ENCODE peak calls at places on chromosomes 4 and X, in ten cellular contexts. W is cardiac fibroblast, R is GM10248, H is uterus, Z is brain microvascular endothelial cell, P is astrocyte of the cerebellum, S is fibroblast of pulmonary artery, G is upper lobe of right lung, A is H9, Q is osteoblast. E is an unnamed sample.

GRCh38 chrX:40281341-40282005 is 183.7 kb upstream of the BCOR start:
- DNase-seq in W (no peak), R (no peak), H (no peak), Z (no peak), P (no peak), S (no peak), G (no peak), A (no peak), Q (no peak), E (no peak)

GRCh38 chr4:7021930-7022658 is 21.1 kb upstream of the TADA2B start:
- DNase-seq in W (peak), R (no peak), H (no peak), Z (peak), P (peak), S (peak), G (no peak), A (no peak), Q (peak), E (peak)

GRCh38 chr4:156547439-156547838 is 424.2 kb downstream of the PDGFC start:
- DNase-seq in W (peak), R (no peak), H (no peak), Z (peak), P (peak), S (peak), G (no peak), A (no peak), Q (peak), E (peak)

GRCh38 chr4:142322996-142323395 is 523.1 kb downstream of the INPP4B start:
- DNase-seq in W (no peak), R (no peak), H (no peak), Z (no peak), P (no peak), S (no peak), G (no peak), A (no peak), Q (peak), E (peak)

GRCh38 chrX:150365953-150366911 is 3.1 kb downstream of the MAMLD1 start:
- DNase-seq in W (peak), R (no peak), H (peak), Z (peak), P (no peak), S (peak), G (peak), A (peak), Q (no peak), E (peak)

GRCh38 chr4:128835498-128836222 is 26.2 kb downstream of the JADE1 start:
- DNase-seq in W (no peak), R (no peak), H (peak), Z (no peak), P (no peak), S (peak), G (peak), A (no peak), Q (no peak), E (no peak)

GRCh38 chr4:24753519-24753918 is 41.9 kb upstream of the SOD3 start:
- DNase-seq in W (peak), R (no peak), H (no peak), Z (peak), P (no peak), S (no peak), G (no peak), A (no peak), Q (no peak), E (peak)

GRCh38 chr4:6491235-6491634 is 18.8 kb upstream of the PPP2R2C start:
- DNase-seq in W (no peak), R (no peak), H (no peak), Z (no peak), P (no peak), S (no peak), G (no peak), A (peak), Q (no peak), E (no peak)

GRCh38 chr4:144820115-144820514 is 174.2 kb downstream of the HHIP start:
- DNase-seq in W (peak), R (no peak), H (no peak), Z (peak), P (peak), S (peak), G (no peak), A (no peak), Q (no peak), E (peak)

GRCh38 chr4:133929540-133929939 is 272.0 kb downstream of the PABPC4L start:
- DNase-seq in W (no peak), R (no peak), H (no peak), Z (no peak), P (no peak), S (no peak), G (no peak), A (no peak), Q (no peak), E (no peak)

GRCh38 chrX:23434356-23434884 is 99.8 kb downstream of the PTCHD1 start:
- DNase-seq in W (peak), R (no peak), H (peak), Z (peak), P (peak), S (peak), G (peak), A (no peak), Q (no peak), E (peak)

GRCh38 chr4:20418865-20419451 is 167.3 kb downstream of the SLIT2 start:
- DNase-seq in W (peak), R (peak), H (no peak), Z (peak), P (peak), S (peak), G (no peak), A (no peak), Q (no peak), E (peak)

GRCh38 chrX:119726900-119727555 is 31.4 kb upstream of the SOWAHD start:
- DNase-seq in W (no peak), R (no peak), H (no peak), Z (no peak), P (no peak), S (no peak), G (no peak), A (no peak), Q (no peak), E (peak)

GRCh38 chr4:80610845-80611244 is 275.3 kb downstream of the CFAP299 start:
- DNase-seq in W (peak), R (peak), H (no peak), Z (peak), P (peak), S (peak), G (no peak), A (no peak), Q (peak), E (peak)

GRCh38 chrX:71911023-71911730 is 532 bp downstream of the NHSL2 start:
- DNase-seq in W (no peak), R (peak), H (peak), Z (no peak), P (no peak), S (no peak), G (no peak), A (peak), Q (no peak), E (peak)

GRCh38 chr4:7351014-7351413 is 83.7 kb downstream of the PSAPL1 start:
- DNase-seq in W (no peak), R (no peak), H (no peak), Z (no peak), P (no peak), S (no peak), G (no peak), A (no peak), Q (no peak), E (no peak)

GRCh38 chr4:54152846-54153600 is 53.1 kb downstream of the GSX2 start:
- DNase-seq in W (peak), R (no peak), H (no peak), Z (peak), P (peak), S (peak), G (no peak), A (no peak), Q (peak), E (peak)

GRCh38 chrX:104310084-104310483 is 55.4 kb upstream of the ESX1 start:
- DNase-seq in W (peak), R (no peak), H (no peak), Z (peak), P (no peak), S (peak), G (no peak), A (no peak), Q (no peak), E (peak)

GRCh38 chr4:104015680-104016079 is 295.9 kb upstream of the TACR3 start:
- DNase-seq in W (no peak), R (no peak), H (no peak), Z (no peak), P (no peak), S (peak), G (no peak), A (no peak), Q (peak), E (no peak)

GRCh38 chr4:26032142-26032541 is 118.1 kb downstream of the SMIM20 start:
- DNase-seq in W (peak), R (no peak), H (no peak), Z (peak), P (no peak), S (no peak), G (no peak), A (no peak), Q (peak), E (peak)

GRCh38 chr4:158176108-158176507 is 3.3 kb upstream of the GASK1B start:
- DNase-seq in W (peak), R (no peak), H (no peak), Z (peak), P (no peak), S (no peak), G (peak), A (no peak), Q (no peak), E (peak)

GRCh38 chr4:128858875-128859696 is 49.6 kb downstream of the JADE1 start:
- DNase-seq in W (peak), R (no peak), H (peak), Z (peak), P (peak), S (peak), G (no peak), A (no peak), Q (peak), E (peak)

GRCh38 chrX:48491809-48492208 is 15.8 kb downstream of the FTSJ1 start:
- DNase-seq in W (no peak), R (no peak), H (no peak), Z (no peak), P (no peak), S (no peak), G (no peak), A (no peak), Q (no peak), E (no peak)

GRCh38 chr4:14887842-14888433 is 114.3 kb upstream of the CPEB2 start:
- DNase-seq in W (no peak), R (no peak), H (no peak), Z (no peak), P (no peak), S (no peak), G (no peak), A (no peak), Q (no peak), E (no peak)

GRCh38 chrX:150692837-150693781 is at the start of gene MTMR1:
- DNase-seq in W (no peak), R (peak), H (peak), Z (no peak), P (no peak), S (no peak), G (peak), A (no peak), Q (peak), E (no peak)

GRCh38 chr4:168871686-168872085 is 138.4 kb downstream of the CBR4 start:
- DNase-seq in W (no peak), R (no peak), H (no peak), Z (no peak), P (no peak), S (no peak), G (no peak), A (no peak), Q (no peak), E (peak)

GRCh38 chrX:72003811-72004750 is 93.4 kb downstream of the NHSL2 start:
- DNase-seq in W (no peak), R (no peak), H (peak), Z (no peak), P (peak), S (peak), G (no peak), A (peak), Q (peak), E (peak)

GRCh38 chr4:114302472-114302871 is 296.1 kb upstream of the UGT8 start:
- DNase-seq in W (no peak), R (no peak), H (no peak), Z (no peak), P (no peak), S (no peak), G (no peak), A (no peak), Q (peak), E (no peak)

GRCh38 chr4:143700060-143700419 is 435 bp downstream of the FREM3 start:
- DNase-seq in W (peak), R (peak), H (no peak), Z (no peak), P (peak), S (peak), G (peak), A (peak), Q (no peak), E (no peak)

GRCh38 chr4:174873931-174874330 is 44.2 kb upstream of the ADAM29 start:
- DNase-seq in W (peak), R (peak), H (no peak), Z (peak), P (no peak), S (no peak), G (no peak), A (no peak), Q (no peak), E (no peak)

GRCh38 chrX:16213970-16214369 is 46.7 kb downstream of the MAGEB17 start:
- DNase-seq in W (peak), R (no peak), H (no peak), Z (no peak), P (no peak), S (no peak), G (no peak), A (no peak), Q (no peak), E (no peak)

GRCh38 chrX:137565921-137566745 is at the start of gene ZIC3:
- DNase-seq in W (no peak), R (no peak), H (peak), Z (peak), P (peak), S (peak), G (peak), A (peak), Q (peak), E (peak)

GRCh38 chrX:46381630-46382029 is 163.6 kb downstream of the ZNF674 start:
- DNase-seq in W (peak), R (no peak), H (no peak), Z (peak), P (no peak), S (peak), G (no peak), A (peak), Q (no peak), E (peak)
- TF ChIP-seq CTCF in W (peak), R (peak), H (no peak), Z (peak), P (peak), S (peak), G (peak), A (peak), Q (peak), E (peak)

GRCh38 chr4:92172203-92172602 is 131.6 kb upstream of the GRID2 start:
- DNase-seq in W (peak), R (no peak), H (no peak), Z (no peak), P (no peak), S (peak), G (no peak), A (no peak), Q (no peak), E (no peak)
- TF ChIP-seq CTCF in W (peak), R (no peak), H (no peak), Z (peak), P (peak), S (peak), G (no peak), A (no peak), Q (peak), E (no peak)

GRCh38 chrX:9576059-9576458 is 111.2 kb downstream of the TBL1X start:
- DNase-seq in W (no peak), R (no peak), H (no peak), Z (no peak), P (no peak), S (no peak), G (no peak), A (no peak), Q (no peak), E (no peak)

GRCh38 chrX:9578083-9578779 is 113.4 kb downstream of the TBL1X start:
- DNase-seq in W (no peak), R (no peak), H (no peak), Z (no peak), P (no peak), S (peak), G (no peak), A (no peak), Q (no peak), E (no peak)

GRCh38 chrX:9577555-9577954 is 112.7 kb downstream of the TBL1X start:
- DNase-seq in W (no peak), R (no peak), H (no peak), Z (no peak), P (no peak), S (no peak), G (no peak), A (no peak), Q (no peak), E (no peak)

GRCh38 chrX:9569875-9570274 is 105.0 kb downstream of the TBL1X start:
- DNase-seq in W (no peak), R (no peak), H (no peak), Z (no peak), P (peak), S (peak), G (no peak), A (no peak), Q (peak), E (no peak)

DNA sequence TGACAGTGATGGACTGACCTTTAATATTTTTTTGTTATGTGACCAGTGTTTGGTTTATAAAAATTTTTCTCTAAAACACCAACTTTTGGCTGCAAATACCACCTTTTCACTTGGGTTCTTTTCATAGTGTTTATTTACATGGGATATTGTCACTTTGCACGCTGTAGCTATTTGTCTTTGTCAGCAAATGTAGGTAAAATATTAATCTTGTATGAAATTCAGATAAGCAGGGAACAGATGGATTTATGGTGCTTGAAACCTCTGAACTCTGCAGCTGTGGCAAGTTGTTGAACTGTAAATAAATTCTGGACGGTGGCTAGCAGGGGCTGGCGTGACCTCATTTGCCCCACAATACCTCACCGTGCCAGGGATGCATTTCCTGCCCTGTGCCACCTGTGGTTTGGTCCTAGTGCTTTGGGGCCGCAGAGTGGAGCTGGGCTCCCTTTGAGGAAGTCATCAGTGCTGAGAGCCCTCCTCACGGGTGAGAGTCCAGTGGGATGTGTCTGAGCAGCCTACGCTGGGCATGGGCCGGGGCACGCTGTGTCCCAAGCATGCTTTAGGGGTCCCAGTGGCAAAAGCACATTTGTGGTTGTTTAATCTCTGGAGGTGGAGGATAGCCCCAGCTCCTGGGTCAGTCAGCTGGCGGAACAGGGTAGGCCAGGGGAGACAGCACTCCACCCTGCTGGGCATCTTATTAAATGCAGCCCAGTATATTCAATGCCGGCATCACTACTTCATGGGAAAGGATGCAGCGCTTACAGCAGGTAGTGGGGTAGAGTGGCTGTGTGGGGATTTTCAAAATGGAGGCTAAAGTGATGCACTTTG is 108.6 kb downstream of the TBL1X start:
- DNase-seq in W (no peak), R (no peak), H (no peak), Z (no peak), P (no peak), S (no peak), G (no peak), A (peak), Q (no peak), E (no peak)
- TF ChIP-seq CTCF in W (no peak), R (no peak), H (no peak), Z (no peak), P (no peak), S (no peak), G (no peak), A (peak), Q (no peak), E (no peak)

DNA sequence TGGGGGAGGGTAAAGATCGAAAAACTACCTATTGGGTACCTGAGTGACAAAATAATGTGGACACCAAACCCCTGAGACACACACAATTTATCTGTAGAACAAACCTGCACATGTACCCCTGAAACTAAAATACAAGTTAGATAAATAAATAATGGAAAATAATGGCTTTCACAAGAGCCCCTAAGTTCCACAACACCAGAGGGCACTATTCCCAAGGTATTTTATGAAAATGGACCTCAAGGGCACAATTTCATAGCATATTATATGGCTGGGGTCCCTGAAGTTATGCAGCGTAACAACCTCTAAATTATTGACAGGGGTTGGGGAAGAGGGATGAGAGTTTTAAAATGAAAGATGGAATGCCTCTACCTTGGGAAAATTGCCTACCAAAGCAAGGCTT is 81.3 kb upstream of the TMEM33 start:
- DNase-seq in W (no peak), R (no peak), H (no peak), Z (no peak), P (no peak), S (no peak), G (no peak), A (no peak), Q (no peak), E (no peak)
- TF ChIP-seq CTCF in W (peak), R (no peak), H (no peak), Z (peak), P (no peak), S (peak), G (no peak), A (peak), Q (peak), E (no peak)

DNA sequence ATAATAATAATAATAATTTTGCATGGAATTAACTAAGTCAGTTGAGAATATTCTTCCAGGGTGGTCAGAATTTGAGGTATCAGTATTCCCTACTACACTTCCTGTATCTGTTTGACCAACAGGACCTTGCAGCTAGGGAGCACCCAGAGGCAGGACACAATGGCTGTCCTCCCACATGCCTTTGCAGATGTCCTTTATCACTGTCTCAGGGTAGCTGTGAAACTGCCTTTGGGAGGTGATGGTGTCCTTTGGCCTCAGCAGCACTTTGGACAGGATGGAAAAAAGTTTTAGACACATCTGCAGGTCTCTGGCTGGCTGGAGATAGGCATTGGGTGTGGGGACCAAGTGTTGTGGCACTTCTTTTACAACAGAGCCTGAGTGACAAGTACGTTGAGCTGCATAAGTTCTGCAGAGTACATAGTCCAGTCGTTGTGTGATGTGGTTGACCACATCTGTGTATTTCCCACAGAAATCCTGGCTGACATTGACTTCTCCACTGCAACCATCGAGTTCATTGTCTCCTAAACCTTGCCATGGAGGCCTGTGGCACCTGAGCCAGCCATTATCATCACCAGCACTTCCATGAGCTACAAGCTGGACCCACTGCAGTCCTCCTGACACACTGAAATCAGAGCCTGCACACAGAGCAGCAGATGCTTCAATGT is 19.1 kb upstream of the UBA6 start:
- DNase-seq in W (no peak), R (no peak), H (no peak), Z (no peak), P (no peak), S (no peak), G (no peak), A (no peak), Q (no peak), E (no peak)
- TF ChIP-seq CTCF in W (no peak), R (no peak), H (no peak), Z (no peak), P (no peak), S (no peak), G (no peak), A (no peak), Q (no peak), E (no peak)

DNA sequence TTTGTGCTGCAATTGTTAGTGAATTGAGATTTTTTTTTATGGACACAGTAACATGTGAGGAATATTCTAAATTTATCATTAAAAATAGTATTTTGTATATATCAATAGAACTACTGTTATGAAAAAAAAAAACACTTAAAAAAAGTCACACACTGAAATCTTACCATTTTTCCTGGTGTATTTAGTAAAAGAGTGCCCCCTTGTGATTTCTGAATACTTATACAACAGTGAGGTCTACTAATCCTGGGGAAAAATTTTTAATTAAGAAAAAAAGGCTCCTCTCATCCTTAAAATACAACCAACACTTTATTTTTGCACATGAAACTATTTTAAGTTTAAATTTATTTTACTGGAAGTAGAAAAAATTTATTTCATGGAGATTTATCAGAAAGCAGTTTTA is 56.4 kb upstream of the SPOCK3 start:
- DNase-seq in W (peak), R (no peak), H (no peak), Z (no peak), P (peak), S (peak), G (no peak), A (no peak), Q (no peak), E (peak)
- TF ChIP-seq CTCF in W (peak), R (no peak), H (no peak), Z (peak), P (peak), S (peak), G (peak), A (peak), Q (no peak), E (no peak)